ENCODE peak calls at places on chromosomes 5 and 9, in four cellular contexts. M, H, L and Y are unnamed samples. For H3K4me1, the result is how much of the 10 kb centered on the place peaks cover.

GRCh38 chr9:98575379-98576346 is 133.1 kb downstream of the GABBR2 start:
- DNase-seq in M (no peak), H (no peak), L (no peak), Y (no peak)

GRCh38 chr5:114657342-114658130 is 295.7 kb downstream of the KCNN2 start:
- DNase-seq in M (no peak), H (no peak), L (no peak), Y (no peak)

GRCh38 chr9:108838017-108838416 is 17.8 kb downstream of the ACTL7B start:
- DNase-seq in M (peak), H (no peak), L (no peak), Y (no peak)

GRCh38 chr5:81657386-81657785 is 93.5 kb downstream of the SSBP2 start:
- DNase-seq in M (peak), H (no peak), L (no peak), Y (no peak)

GRCh38 chr9:120841930-120842684 is 615 bp downstream of the PSMD5 start:
- DNase-seq in M (peak), H (no peak), L (no peak), Y (no peak)

GRCh38 chr9:125145425-125145824 is 2.1 kb upstream of the SCAI start:
- DNase-seq in M (no peak), H (no peak), L (no peak), Y (no peak)

GRCh38 chr9:76379494-76379893 is 14.7 kb downstream of the RFK start:
- DNase-seq in M (peak), H (no peak), L (peak), Y (no peak)

GRCh38 chr9:4197548-4197947 is 102.3 kb downstream of the GLIS3 start:
- DNase-seq in M (no peak), H (no peak), L (no peak), Y (no peak)

GRCh38 chr5:17720070-17720469 is 85.8 kb downstream of the TAF11L14 start:
- DNase-seq in M (no peak), H (no peak), L (no peak), Y (no peak)

GRCh38 chr5:78328585-78329173 is 31.7 kb upstream of the SCAMP1 start:
- DNase-seq in M (no peak), H (no peak), L (no peak), Y (no peak)

GRCh38 chr9:114275246-114275994 is 47.5 kb upstream of the ORM1 start:
- DNase-seq in M (no peak), H (no peak), L (no peak), Y (peak)

GRCh38 chr5:148615644-148616283 is 38.6 kb downstream of the HTR4 start:
- DNase-seq in M (no peak), H (no peak), L (no peak), Y (no peak)

GRCh38 chr5:132476853-132477729 is 13.5 kb downstream of the IRF1 start:
- DNase-seq in M (peak), H (no peak), L (no peak), Y (no peak)

GRCh38 chr9:130239741-130240241 is 25.8 kb upstream of the HMCN2 start:
- DNase-seq in M (peak), H (no peak), L (no peak), Y (no peak)

GRCh38 chr5:79875230-79875629 is 115.8 kb downstream of the MTX3 start:
- DNase-seq in M (no peak), H (no peak), L (no peak), Y (no peak)

GRCh38 chr5:19902316-19902934 is 85.6 kb downstream of the CDH18 start:
- DNase-seq in M (no peak), H (no peak), L (peak), Y (no peak)

GRCh38 chr5:145324767-145325479 is 510.2 kb downstream of the PRELID2 start:
- DNase-seq in M (peak), H (no peak), L (peak), Y (no peak)

GRCh38 chr5:157473383-157474370 is 13.7 kb downstream of the NIPAL4 start:
- DNase-seq in M (peak), H (no peak), L (no peak), Y (no peak)

GRCh38 chr5:173410459-173411233 is 82.4 kb upstream of the STC2 start:
- DNase-seq in M (no peak), H (no peak), L (no peak), Y (no peak)

GRCh38 chr5:90111354-90112070 is 298.0 kb downstream of the CETN3 start:
- DNase-seq in M (no peak), H (no peak), L (peak), Y (no peak)

GRCh38 chr9:34218452-34218851 is 39.6 kb downstream of the UBAP1 start:
- DNase-seq in M (peak), H (no peak), L (no peak), Y (no peak)

GRCh38 chr5:36870399-36871040 is 6.0 kb upstream of the NIPBL start:
- DNase-seq in M (peak), H (no peak), L (peak), Y (no peak)

GRCh38 chr5:175700991-175701390 is 43.1 kb downstream of the HRH2 start:
- DNase-seq in M (peak), H (no peak), L (no peak), Y (no peak)

GRCh38 chr5:132334812-132335211 is 34.7 kb upstream of the SLC22A5 start:
- DNase-seq in M (no peak), H (no peak), L (peak), Y (no peak)

GRCh38 chr9:91433180-91433579 is 9.5 kb upstream of the NFIL3 start:
- DNase-seq in M (peak), H (no peak), L (peak), Y (no peak)

GRCh38 chr9:93670208-93671029 is 94.0 kb downstream of the PHF2 start:
- DNase-seq in M (no peak), H (no peak), L (no peak), Y (peak)

GRCh38 chr5:154734670-154735248 is 20.4 kb upstream of the LARP1 start:
- DNase-seq in M (no peak), H (no peak), L (no peak), Y (no peak)

GRCh38 chr9:93467062-93467416 is 13.7 kb upstream of the FAM120AOS start:
- DNase-seq in M (no peak), H (no peak), L (no peak), Y (no peak)

GRCh38 chr5:157266286-157267007 is 524 bp downstream of the CYFIP2 start:
- DNase-seq in M (peak), H (no peak), L (peak), Y (no peak)

GRCh38 chr9:91809581-91810285 is 140.3 kb downstream of the ROR2 start:
- DNase-seq in M (peak), H (no peak), L (no peak), Y (no peak)

GRCh38 chr9:116238751-116239340 is 85.3 kb downstream of the PAPPA start:
- DNase-seq in M (no peak), H (no peak), L (no peak), Y (no peak)

GRCh38 chr9:79570449-79571308 is 1.1 kb upstream of the TLE4 start:
- DNase-seq in M (peak), H (peak), L (peak), Y (peak)

GRCh38 chr9:82604947-82605656 is 457.8 kb downstream of the RASEF start:
- DNase-seq in M (no peak), H (no peak), L (no peak), Y (no peak)

GRCh38 chr9:127793093-127793708 is 7.4 kb downstream of the CDK9 start:
- DNase-seq in M (no peak), H (no peak), L (peak), Y (no peak)

GRCh38 chr9:5089737-5090136 is 95.7 kb downstream of the INSL6 start:
- DNase-seq in M (peak), H (no peak), L (peak), Y (no peak)

GRCh38 chr5:87433945-87434344 is 21.2 kb upstream of the CCNH start:
- DNase-seq in M (no peak), H (no peak), L (no peak), Y (no peak)

GRCh38 chr5:103475629-103476240 is 86.9 kb downstream of the NUDT12 start:
- DNase-seq in M (peak), H (no peak), L (peak), Y (no peak)
- H3K4me1 ChIP-seq in M (under half), H (under half), L (under half), Y (under half)

GRCh38 chr9:134702291-134702690 is 60.7 kb downstream of the COL5A1 start:
- DNase-seq in M (no peak), H (no peak), L (no peak), Y (no peak)
- H3K4me1 ChIP-seq in M (under half), H (under half), L (under half), Y (under half)

GRCh38 chr9:35831040-35831439 is 2.0 kb downstream of the TMEM8B start:
- DNase-seq in M (no peak), H (no peak), L (no peak), Y (no peak)
- H3K4me1 ChIP-seq in M (under half), H (under half), L (under half), Y (under half)

DNA sequence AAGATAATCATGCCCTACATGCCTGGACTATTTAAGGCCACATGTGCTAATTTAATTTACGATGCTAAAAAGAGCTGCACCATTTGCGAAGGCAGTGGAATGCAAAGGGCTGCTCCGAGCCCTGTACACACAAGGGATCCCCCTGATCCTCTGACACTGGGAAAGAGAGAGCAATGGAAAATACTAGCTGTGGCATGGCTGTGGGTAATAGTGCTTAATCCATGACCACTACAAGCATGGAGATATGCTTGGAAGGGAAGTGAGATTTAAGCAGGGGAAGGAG is 131.6 kb downstream of the EFNA5 start:
- DNase-seq in M (no peak), H (no peak), L (no peak), Y (no peak)
- H3K4me1 ChIP-seq in M (under half), H (under half), L (under half), Y (under half)

GRCh38 chr5:54362992-54363630 is 52.7 kb upstream of the ARL15 start:
- DNase-seq in M (no peak), H (no peak), L (no peak), Y (no peak)

GRCh38 chr5:54360925-54361662 is 50.7 kb upstream of the ARL15 start:
- DNase-seq in M (no peak), H (no peak), L (no peak), Y (no peak)

GRCh38 chr5:54363669-54364068 is 53.3 kb upstream of the ARL15 start:
- DNase-seq in M (no peak), H (no peak), L (no peak), Y (no peak)

GRCh38 chr5:54361683-54362411 is 51.5 kb upstream of the ARL15 start:
- DNase-seq in M (no peak), H (no peak), L (no peak), Y (peak)

DNA sequence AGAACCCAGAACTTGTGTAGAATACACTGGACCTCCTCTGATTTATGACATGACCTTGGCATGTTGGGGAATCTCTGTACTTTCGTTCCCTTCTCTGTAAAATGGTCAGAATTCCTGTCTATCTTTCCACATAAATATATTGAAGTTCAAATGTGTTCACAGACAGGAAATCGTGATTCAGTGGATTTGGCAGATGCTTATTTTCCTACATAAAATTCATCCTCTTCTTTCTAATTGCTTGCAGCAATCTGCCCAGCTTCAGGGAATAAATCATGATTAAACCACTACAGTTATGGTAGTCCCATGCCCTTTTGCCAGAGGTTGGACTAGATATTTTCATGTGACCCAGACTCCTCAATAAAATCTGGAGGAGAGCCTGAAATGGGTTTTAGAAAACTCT is 52.1 kb upstream of the ARL15 start:
- DNase-seq in M (no peak), H (no peak), L (peak), Y (no peak)
- H3K4me1 ChIP-seq in M (under half), H (under half), L (under half), Y (under half)